ENCODE peak calls at places on chromosomes 7 and 10, in four cellular contexts. Y is foreskin fibroblast, D is kidney epithelial cell, N is mucosa of descending colon. R is an unnamed sample.

GRCh38 chr7:36749282-36749960 is 25.1 kb upstream of the AOAH start:
- DNase-seq in Y (no peak), D (peak; percentile 56), N (no peak), R (no peak)

GRCh38 chr10:95278061-95278988 is 12.5 kb downstream of the PDLIM1 start:
- DNase-seq in Y (peak; percentile 56), D (no peak), N (no peak), R (no peak)

GRCh38 chr7:13628231-13629001 is 361.1 kb downstream of the ETV1 start:
- DNase-seq in Y (peak; percentile 50), D (peak; percentile 4), N (no peak), R (no peak)

GRCh38 chr10:86389441-86390193 is 23.0 kb upstream of the GRID1 start:
- DNase-seq in Y (peak; percentile 39), D (no peak), N (peak; percentile 83), R (no peak)

GRCh38 chr10:132451506-132452215 is 54.7 kb downstream of the PWWP2B start:
- DNase-seq in Y (no peak), D (no peak), N (peak; percentile 80), R (no peak)

GRCh38 chr10:7872041-7872442 is 53.7 kb downstream of the TAF3 start:
- DNase-seq in Y (peak; percentile 30), D (no peak), N (no peak), R (no peak)

GRCh38 chr10:53909791-53910190 is 891.2 kb downstream of the PCDH15 start:
- DNase-seq in Y (no peak), D (no peak), N (no peak), R (no peak)

GRCh38 chr10:62430881-62431280 is 56.7 kb downstream of the ZNF365 start:
- DNase-seq in Y (no peak), D (no peak), N (no peak), R (no peak)

GRCh38 chr10:107814865-107815487 is 650.5 kb upstream of the SORCS1 start:
- DNase-seq in Y (peak; percentile 87), D (peak; percentile 34), N (peak; percentile 43), R (peak; percentile 28)

GRCh38 chr10:42987121-42987541 is 89.7 kb upstream of the RET start:
- DNase-seq in Y (no peak), D (no peak), N (no peak), R (no peak)

GRCh38 chr7:43124388-43124787 is 11.9 kb downstream of the HECW1 start:
- DNase-seq in Y (no peak), D (no peak), N (no peak), R (no peak)

GRCh38 chr7:76358478-76359110 is at the start of gene YWHAG:
- DNase-seq in Y (peak; percentile 96), D (no peak), N (peak; percentile 94), R (peak; percentile 38)

GRCh38 chr7:67137464-67137863 is 140.8 kb downstream of the TYW1 start:
- DNase-seq in Y (no peak), D (no peak), N (no peak), R (no peak)

GRCh38 chr10:58189269-58189668 is 78.4 kb downstream of the IPMK start:
- DNase-seq in Y (peak; percentile 70), D (no peak), N (no peak), R (no peak)

GRCh38 chr7:50092579-50093411 is at the start of gene ZPBP:
- DNase-seq in Y (peak; percentile 28), D (no peak), N (peak; percentile 39), R (peak; percentile 4)

GRCh38 chr10:68561804-68562649 is 1.9 kb downstream of the TET1 start:
- DNase-seq in Y (peak; percentile 67), D (no peak), N (no peak), R (no peak)

GRCh38 chr7:128217972-128218652 is 23.0 kb upstream of the LEP start:
- DNase-seq in Y (no peak), D (no peak), N (no peak), R (no peak)

GRCh38 chr10:79937661-79938226 is 11.2 kb downstream of the SFTPD start:
- DNase-seq in Y (no peak), D (no peak), N (no peak), R (no peak)

GRCh38 chr7:158710651-158711102 is 6.1 kb upstream of the NCAPG2 start:
- DNase-seq in Y (peak; percentile 46), D (peak; percentile 9), N (no peak), R (peak; percentile 16)

GRCh38 chr10:32961343-32961891 is 3.4 kb upstream of the ITGB1 start:
- DNase-seq in Y (no peak), D (no peak), N (no peak), R (no peak)

GRCh38 chr10:98457762-98458161 is 11.0 kb upstream of the HPS1 start:
- DNase-seq in Y (no peak), D (no peak), N (no peak), R (no peak)

GRCh38 chr10:4344544-4344994 is 481.4 kb upstream of the AKR1E2 start:
- DNase-seq in Y (peak; percentile 99), D (peak; percentile 97), N (no peak), R (peak; percentile 93)

GRCh38 chr7:121621947-121622346 is 225.8 kb upstream of the FAM3C start:
- DNase-seq in Y (no peak), D (no peak), N (no peak), R (no peak)

GRCh38 chr10:43962346-43963191 is 313.9 kb upstream of the ZNF32 start:
- DNase-seq in Y (peak; percentile 23), D (no peak), N (no peak), R (no peak)

GRCh38 chr10:5105626-5106025 is 11.4 kb downstream of the AKR1C3 start:
- DNase-seq in Y (peak; percentile 26), D (no peak), N (no peak), R (no peak)

GRCh38 chr10:42866115-42866995 is 83.8 kb downstream of the BMS1 start:
- DNase-seq in Y (peak; percentile 88), D (peak; percentile 7), N (peak; percentile 82), R (peak; percentile 3)

GRCh38 chr7:83338277-83338950 is 175.7 kb upstream of the PCLO start:
- DNase-seq in Y (no peak), D (no peak), N (no peak), R (no peak)

GRCh38 chr7:69365588-69366241 is 232.6 kb upstream of the AUTS2 start:
- DNase-seq in Y (peak; percentile 3), D (peak; percentile 35), N (no peak), R (no peak)

GRCh38 chr10:111801841-111802240 is 381.7 kb downstream of the GPAM start:
- DNase-seq in Y (no peak), D (no peak), N (no peak), R (no peak)

GRCh38 chr10:16996530-16996964 is 133.1 kb downstream of the CUBN start:
- DNase-seq in Y (peak; percentile 72), D (no peak), N (no peak), R (no peak)

GRCh38 chr7:44796034-44796503 is 412 bp upstream of the PPIA start:
- DNase-seq in Y (peak; percentile 69), D (no peak), N (no peak), R (no peak)

GRCh38 chr7:157694389-157694665 is 357.5 kb downstream of the DNAJB6 start:
- DNase-seq in Y (no peak), D (no peak), N (no peak), R (no peak)

GRCh38 chr7:24192053-24192452 is 91.9 kb upstream of the NPY start:
- DNase-seq in Y (no peak), D (no peak), N (no peak), R (no peak)

GRCh38 chr7:157235357-157236018 is 96.8 kb downstream of the UBE3C start:
- DNase-seq in Y (peak; percentile 70), D (no peak), N (no peak), R (no peak)

GRCh38 chr7:27143950-27144798 is 693 bp upstream of the HOXA5 start:
- DNase-seq in Y (no peak), D (no peak), N (peak; percentile 55), R (no peak)
- TF ChIP-seq CTCF in Y (no peak), D (peak; percentile 67), N (no peak), R (peak; percentile 44)

DNA sequence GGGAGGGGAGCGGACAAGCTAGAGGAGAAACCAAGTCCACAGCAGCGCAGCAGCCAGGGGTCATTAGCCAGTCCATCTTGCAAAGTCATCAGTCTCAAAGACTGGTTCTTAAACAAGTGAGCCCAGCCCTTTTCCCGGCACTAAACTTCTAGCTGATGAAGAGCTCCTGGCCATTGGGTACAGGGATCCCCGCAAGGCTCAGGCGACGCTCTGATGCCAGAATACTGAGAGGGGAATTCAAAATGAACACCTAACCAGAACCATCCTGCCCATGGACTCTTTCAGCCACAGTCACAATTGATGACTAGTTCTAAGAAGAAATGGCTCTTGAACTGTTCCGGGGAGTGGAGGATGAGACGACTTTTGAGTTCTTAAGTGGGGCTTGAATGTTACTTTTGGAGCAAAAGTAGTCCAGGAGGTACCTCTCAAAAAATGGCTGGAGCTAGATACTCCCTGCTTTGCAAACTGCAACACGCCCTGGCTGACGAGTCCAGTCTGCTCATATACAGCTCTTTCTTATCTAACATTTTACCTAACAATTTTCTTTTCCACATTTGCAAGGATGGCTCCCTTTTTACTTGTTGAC is 2.6 kb upstream of the TWIST1 start:
- DNase-seq in Y (peak; percentile 56), D (no peak), N (no peak), R (no peak)
- H3K4me3 ChIP-seq in Y (peak overlapping the region; percentile 63), D (no peak overlapping the region), N (no peak overlapping the region), R (no peak overlapping the region)

GRCh38 chr7:2482725-2483451 is 6.7 kb upstream of the GRIFIN start:
- DNase-seq in Y (no peak), D (no peak), N (no peak), R (no peak)
- TF ChIP-seq CTCF in Y (no peak), D (no peak), N (no peak), R (no peak)

DNA sequence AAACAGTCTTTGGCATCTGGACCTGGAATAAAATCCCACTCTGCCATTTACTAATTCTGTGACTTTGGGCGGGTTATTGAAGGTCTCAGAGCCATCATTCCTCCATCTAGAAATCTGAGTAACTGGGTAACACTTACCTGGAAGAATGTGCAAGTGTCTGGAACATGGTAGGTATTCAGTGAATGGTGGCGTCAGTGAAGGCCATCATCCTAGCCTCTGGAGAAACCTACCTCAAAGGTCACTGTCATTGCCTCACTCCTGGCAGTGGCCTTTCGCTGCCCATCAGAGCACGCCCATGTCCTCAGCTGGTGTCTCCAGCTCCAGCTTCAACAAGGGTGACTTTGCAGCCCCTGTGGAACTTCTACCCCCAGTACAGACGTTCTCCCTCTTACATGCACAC is 4.5 kb downstream of the GAL3ST4 start:
- DNase-seq in Y (no peak), D (no peak), N (no peak), R (no peak)
- H3K4me3 ChIP-seq in Y (no peak overlapping the region), D (no peak overlapping the region), N (no peak overlapping the region), R (no peak overlapping the region)

DNA sequence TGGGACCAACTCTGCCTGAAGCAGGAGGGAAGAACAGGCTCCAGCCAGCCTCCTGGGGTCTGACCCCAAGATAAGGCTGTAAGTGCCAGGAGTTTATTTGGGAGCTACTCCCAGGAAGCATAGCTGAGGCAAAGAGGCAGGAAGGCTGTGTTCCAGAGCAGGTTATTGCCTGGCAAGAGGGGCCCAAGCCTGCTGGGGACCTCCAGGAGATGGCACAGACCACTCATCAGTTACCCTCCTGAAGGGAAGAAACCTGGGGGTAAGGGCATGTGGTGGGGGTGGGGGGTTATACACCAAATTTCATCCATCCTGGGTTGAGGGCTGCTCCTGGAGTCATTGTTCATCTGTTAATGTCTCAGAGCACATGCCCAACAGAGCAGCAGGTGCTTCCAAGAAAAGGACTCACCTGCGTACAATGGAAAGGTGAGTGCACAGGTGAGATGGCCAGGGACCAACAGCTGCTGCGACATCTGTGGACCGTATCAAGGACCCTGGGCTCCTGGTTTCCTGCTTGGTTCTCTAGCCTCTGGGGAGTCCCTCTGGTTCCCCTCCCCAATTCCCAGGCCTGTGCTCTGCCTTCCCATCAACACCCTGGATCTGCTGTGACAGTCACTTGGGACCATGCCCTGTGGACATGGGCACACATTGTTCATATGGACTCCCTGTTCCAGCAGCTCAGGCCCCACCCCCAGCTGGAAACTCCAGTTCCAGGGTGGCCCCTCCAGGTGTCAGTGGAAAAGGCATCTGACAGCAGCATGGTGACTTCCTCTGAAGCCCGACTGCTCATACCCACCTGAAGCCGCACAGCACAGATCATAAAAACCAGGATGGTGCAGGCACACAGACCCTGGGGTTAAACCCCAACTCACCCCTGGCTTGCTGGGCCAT is 73.0 kb upstream of the NANOS1 start:
- DNase-seq in Y (no peak), D (no peak), N (no peak), R (no peak)
- TF ChIP-seq CTCF in Y (no peak), D (no peak), N (no peak), R (no peak)